ENCODE peak calls at places on chromosomes 16 and 17, in five cellular contexts. One of them, this sample, is unnamed.

GRCh38 chr17:50203589-50204345 is 2.3 kb upstream of the COL1A1 start:
- DNase-seq in CD8-positive, alpha-beta T cell: no peak
- DNase-seq in IMR-90: peak; percentile 96
- DNase-seq in HCT116: no peak
- DNase-seq in pancreas: no peak
- DNase-seq in this sample: peak; percentile 13

GRCh38 chr17:2233441-2233947 is 70.1 kb downstream of the SMG6 start:
- DNase-seq in CD8-positive, alpha-beta T cell: no peak
- DNase-seq in HCT116: no peak
- DNase-seq in pancreas: no peak
- DNase-seq in IMR-90: peak; percentile 89
- DNase-seq in this sample: peak; percentile 74

GRCh38 chr17:80647746-80648145 is 103.1 kb downstream of the RPTOR start:
- DNase-seq in HCT116: no peak
- DNase-seq in CD8-positive, alpha-beta T cell: no peak
- DNase-seq in IMR-90: peak; percentile 97
- DNase-seq in pancreas: no peak
- DNase-seq in this sample: no peak

GRCh38 chr17:82917656-82918345 is 78.0 kb upstream of the ZNF750 start:
- DNase-seq in HCT116: no peak
- DNase-seq in IMR-90: peak; percentile 23
- DNase-seq in pancreas: no peak
- DNase-seq in CD8-positive, alpha-beta T cell: peak; percentile 67
- DNase-seq in this sample: no peak

GRCh38 chr17:73719588-73720071 is 75.4 kb upstream of the SDK2 start:
- DNase-seq in HCT116: no peak
- DNase-seq in IMR-90: no peak
- DNase-seq in CD8-positive, alpha-beta T cell: no peak
- DNase-seq in pancreas: no peak
- DNase-seq in this sample: peak; percentile 83

GRCh38 chr16:31099860-31100638 is 5.5 kb upstream of the VKORC1 start:
- DNase-seq in pancreas: no peak
- DNase-seq in IMR-90: peak; percentile 82
- DNase-seq in HCT116: no peak
- DNase-seq in CD8-positive, alpha-beta T cell: no peak
- DNase-seq in this sample: no peak

GRCh38 chr17:992933-993332 is 4.0 kb upstream of the TIMM22 start:
- DNase-seq in CD8-positive, alpha-beta T cell: no peak
- DNase-seq in HCT116: no peak
- DNase-seq in pancreas: no peak
- DNase-seq in IMR-90: peak; percentile 26
- DNase-seq in this sample: no peak

GRCh38 chr17:56737741-56738161 is 96.0 kb downstream of the C17orf67 start:
- DNase-seq in IMR-90: peak; percentile 82
- DNase-seq in CD8-positive, alpha-beta T cell: no peak
- DNase-seq in pancreas: no peak
- DNase-seq in HCT116: no peak
- DNase-seq in this sample: no peak

GRCh38 chr16:31351937-31352315 is 3.0 kb upstream of the ITGAX start:
- DNase-seq in CD8-positive, alpha-beta T cell: no peak
- DNase-seq in IMR-90: no peak
- DNase-seq in pancreas: no peak
- DNase-seq in HCT116: no peak
- DNase-seq in this sample: no peak

GRCh38 chr16:89257281-89257731 is 39.8 kb downstream of the ZNF778 start:
- DNase-seq in CD8-positive, alpha-beta T cell: no peak
- DNase-seq in pancreas: no peak
- DNase-seq in HCT116: no peak
- DNase-seq in IMR-90: no peak
- DNase-seq in this sample: no peak

GRCh38 chr16:65196696-65197095 is 74.8 kb upstream of the CDH11 start:
- DNase-seq in pancreas: no peak
- DNase-seq in HCT116: no peak
- DNase-seq in CD8-positive, alpha-beta T cell: no peak
- DNase-seq in IMR-90: no peak
- DNase-seq in this sample: no peak

GRCh38 chr16:48232459-48233040 is 11.6 kb upstream of the LONP2 start:
- DNase-seq in HCT116: no peak
- DNase-seq in IMR-90: peak; percentile 38
- DNase-seq in CD8-positive, alpha-beta T cell: no peak
- DNase-seq in pancreas: no peak
- DNase-seq in this sample: no peak

GRCh38 chr16:88922826-88923410 is 54.1 kb downstream of the CBFA2T3 start:
- DNase-seq in CD8-positive, alpha-beta T cell: no peak
- DNase-seq in pancreas: no peak
- DNase-seq in HCT116: no peak
- DNase-seq in IMR-90: no peak
- DNase-seq in this sample: no peak

GRCh38 chr16:23953476-23953875 is 117.7 kb downstream of the PRKCB start:
- DNase-seq in HCT116: no peak
- DNase-seq in IMR-90: no peak
- DNase-seq in pancreas: no peak
- DNase-seq in CD8-positive, alpha-beta T cell: no peak
- DNase-seq in this sample: no peak
- H3K27ac ChIP-seq in HCT116: no peak overlapping the region
- H3K27ac ChIP-seq in IMR-90: no peak overlapping the region
- H3K27ac ChIP-seq in pancreas: no peak overlapping the region
- H3K27ac ChIP-seq in CD8-positive, alpha-beta T cell: no peak overlapping the region
- H3K27ac ChIP-seq in this sample: peak overlapping the region; percentile 47

GRCh38 chr16:73420244-73421040 is 372.5 kb upstream of the ZFHX3 start:
- DNase-seq in IMR-90: no peak
- DNase-seq in HCT116: no peak
- DNase-seq in pancreas: no peak
- DNase-seq in CD8-positive, alpha-beta T cell: no peak
- DNase-seq in this sample: no peak
- H3K4me3 ChIP-seq in IMR-90: no peak overlapping the region
- H3K4me3 ChIP-seq in HCT116: no peak overlapping the region
- H3K4me3 ChIP-seq in pancreas: no peak overlapping the region
- H3K4me3 ChIP-seq in CD8-positive, alpha-beta T cell: no peak overlapping the region
- H3K4me3 ChIP-seq in this sample: no peak overlapping the region

GRCh38 chr17:78266231-78266631 is 34.8 kb downstream of the TMEM235 start:
- DNase-seq in IMR-90: no peak
- DNase-seq in pancreas: peak; percentile 59
- DNase-seq in CD8-positive, alpha-beta T cell: no peak
- DNase-seq in HCT116: no peak
- DNase-seq in this sample: no peak

GRCh38 chr17:78265121-78265520 is 33.7 kb downstream of the TMEM235 start:
- DNase-seq in HCT116: no peak
- DNase-seq in pancreas: no peak
- DNase-seq in CD8-positive, alpha-beta T cell: no peak
- DNase-seq in IMR-90: no peak
- DNase-seq in this sample: no peak

GRCh38 chr17:78263736-78264340 is 32.4 kb downstream of the TMEM235 start:
- DNase-seq in pancreas: no peak
- DNase-seq in HCT116: no peak
- DNase-seq in CD8-positive, alpha-beta T cell: no peak
- DNase-seq in IMR-90: no peak
- DNase-seq in this sample: no peak

GRCh38 chr17:78266771-78267170 is 35.3 kb downstream of the TMEM235 start:
- DNase-seq in pancreas: peak; percentile 55
- DNase-seq in CD8-positive, alpha-beta T cell: no peak
- DNase-seq in HCT116: no peak
- DNase-seq in IMR-90: no peak
- DNase-seq in this sample: no peak

DNA sequence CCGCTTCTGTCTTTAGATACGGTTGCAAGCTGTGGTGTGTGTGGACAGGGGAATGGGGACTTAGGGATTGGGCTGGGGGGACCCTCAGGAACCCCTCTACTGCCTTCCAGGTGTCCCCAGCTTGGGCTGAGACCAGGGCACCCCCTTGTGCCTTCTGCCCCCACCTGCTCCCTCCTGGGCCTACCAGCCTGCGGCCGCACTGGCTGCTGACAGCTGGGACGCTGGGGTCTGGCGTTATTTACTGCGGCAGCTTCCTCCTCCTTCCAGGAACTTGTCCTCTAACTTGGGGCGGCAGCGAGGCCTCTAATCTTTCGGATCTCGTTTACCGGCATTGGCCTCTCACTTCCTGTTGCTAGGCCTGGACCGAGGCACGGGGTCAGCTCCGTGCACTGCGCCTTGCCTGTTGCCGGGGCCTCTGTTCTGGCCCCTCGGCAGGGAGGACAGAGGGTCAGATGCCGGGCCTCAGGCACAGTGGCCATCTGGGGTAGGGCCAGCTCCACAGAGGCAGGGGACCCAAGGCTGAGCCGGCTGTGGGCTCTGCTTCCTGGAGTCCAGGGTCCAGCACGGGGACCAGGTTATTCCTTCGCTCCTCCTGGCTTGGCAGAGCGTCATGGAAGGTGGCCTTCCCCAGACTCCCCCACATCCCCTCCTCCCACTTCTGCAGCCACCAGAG is 31.8 kb downstream of the TMEM235 start:
- DNase-seq in pancreas: peak; percentile 57
- DNase-seq in IMR-90: no peak
- DNase-seq in CD8-positive, alpha-beta T cell: no peak
- DNase-seq in HCT116: no peak
- DNase-seq in this sample: no peak
- H3K27ac ChIP-seq in pancreas: no peak overlapping the region
- H3K27ac ChIP-seq in IMR-90: no peak overlapping the region
- H3K27ac ChIP-seq in CD8-positive, alpha-beta T cell: no peak overlapping the region
- H3K27ac ChIP-seq in HCT116: no peak overlapping the region
- H3K27ac ChIP-seq in this sample: peak overlapping the region; percentile 40

GRCh38 chr17:78219396-78220150 is 5.5 kb downstream of the BIRC5 start:
- DNase-seq in IMR-90: no peak
- DNase-seq in pancreas: no peak
- DNase-seq in HCT116: no peak
- DNase-seq in CD8-positive, alpha-beta T cell: no peak
- DNase-seq in this sample: no peak

GRCh38 chr17:78211032-78211431 is 3.0 kb upstream of the BIRC5 start:
- DNase-seq in IMR-90: no peak
- DNase-seq in pancreas: no peak
- DNase-seq in CD8-positive, alpha-beta T cell: no peak
- DNase-seq in HCT116: no peak
- DNase-seq in this sample: no peak

GRCh38 chr17:78214706-78215061 is 631 bp downstream of the BIRC5 start:
- DNase-seq in CD8-positive, alpha-beta T cell: no peak
- DNase-seq in IMR-90: no peak
- DNase-seq in HCT116: no peak
- DNase-seq in pancreas: no peak
- DNase-seq in this sample: no peak

GRCh38 chr17:78210111-78210510 is 3.9 kb upstream of the BIRC5 start:
- DNase-seq in CD8-positive, alpha-beta T cell: no peak
- DNase-seq in HCT116: no peak
- DNase-seq in IMR-90: no peak
- DNase-seq in pancreas: no peak
- DNase-seq in this sample: no peak

GRCh38 chr17:78214016-78214705 is at the start of gene BIRC5:
- DNase-seq in pancreas: peak; percentile 94
- DNase-seq in IMR-90: peak; percentile 69
- DNase-seq in CD8-positive, alpha-beta T cell: peak; percentile 93
- DNase-seq in HCT116: peak; percentile 74
- DNase-seq in this sample: peak; percentile 93
- H3K4me3 ChIP-seq in pancreas: peak within 1 kb of the TSS; percentile 53
- H3K4me3 ChIP-seq in IMR-90: peak within 1 kb of the TSS; percentile 89
- H3K4me3 ChIP-seq in CD8-positive, alpha-beta T cell: peak within 1 kb of the TSS; percentile 52
- H3K4me3 ChIP-seq in HCT116: peak within 1 kb of the TSS; percentile 99
- H3K4me3 ChIP-seq in this sample: peak within 1 kb of the TSS; percentile 62

GRCh38 chr16:79593074-79593531 is 7.4 kb downstream of the MAF start:
- DNase-seq in CD8-positive, alpha-beta T cell: no peak
- DNase-seq in HCT116: no peak
- DNase-seq in IMR-90: no peak
- DNase-seq in pancreas: no peak
- DNase-seq in this sample: no peak
- H3K27ac ChIP-seq in CD8-positive, alpha-beta T cell: no peak overlapping the region
- H3K27ac ChIP-seq in HCT116: no peak overlapping the region
- H3K27ac ChIP-seq in IMR-90: no peak overlapping the region
- H3K27ac ChIP-seq in pancreas: no peak overlapping the region
- H3K27ac ChIP-seq in this sample: no peak overlapping the region

DNA sequence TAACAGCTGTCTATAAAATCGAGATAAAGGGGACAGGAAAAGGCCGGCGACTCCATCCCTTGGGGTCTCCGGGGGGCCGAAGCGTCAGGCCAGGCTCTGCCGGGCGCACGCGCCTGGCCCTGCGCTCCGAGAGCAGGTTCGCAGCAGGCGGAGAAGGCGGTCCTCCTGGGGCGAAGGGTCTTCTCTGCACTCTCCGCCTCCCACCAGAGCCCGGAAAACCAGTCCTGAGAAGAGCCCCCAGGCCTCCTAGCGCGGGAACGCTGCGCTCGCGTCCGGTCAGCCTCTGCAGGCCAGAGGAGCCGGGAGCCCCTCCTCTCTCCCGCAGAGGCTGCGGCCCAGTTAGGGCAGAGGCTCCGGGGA is 5.1 kb downstream of the FOXF1 start:
- DNase-seq in HCT116: no peak
- DNase-seq in pancreas: no peak
- DNase-seq in CD8-positive, alpha-beta T cell: no peak
- DNase-seq in IMR-90: peak; percentile 28
- DNase-seq in this sample: no peak
- H3K4me3 ChIP-seq in HCT116: no peak overlapping the region
- H3K4me3 ChIP-seq in pancreas: no peak overlapping the region
- H3K4me3 ChIP-seq in CD8-positive, alpha-beta T cell: no peak overlapping the region
- H3K4me3 ChIP-seq in IMR-90: peak overlapping the region; percentile 99
- H3K4me3 ChIP-seq in this sample: no peak overlapping the region

GRCh38 chr16:79593754-79594153 is 6.8 kb downstream of the MAF start:
- DNase-seq in CD8-positive, alpha-beta T cell: no peak
- DNase-seq in IMR-90: no peak
- DNase-seq in HCT116: no peak
- DNase-seq in pancreas: no peak
- DNase-seq in this sample: no peak
- H3K27ac ChIP-seq in CD8-positive, alpha-beta T cell: no peak overlapping the region
- H3K27ac ChIP-seq in IMR-90: no peak overlapping the region
- H3K27ac ChIP-seq in HCT116: no peak overlapping the region
- H3K27ac ChIP-seq in pancreas: no peak overlapping the region
- H3K27ac ChIP-seq in this sample: peak overlapping the region; percentile 81

DNA sequence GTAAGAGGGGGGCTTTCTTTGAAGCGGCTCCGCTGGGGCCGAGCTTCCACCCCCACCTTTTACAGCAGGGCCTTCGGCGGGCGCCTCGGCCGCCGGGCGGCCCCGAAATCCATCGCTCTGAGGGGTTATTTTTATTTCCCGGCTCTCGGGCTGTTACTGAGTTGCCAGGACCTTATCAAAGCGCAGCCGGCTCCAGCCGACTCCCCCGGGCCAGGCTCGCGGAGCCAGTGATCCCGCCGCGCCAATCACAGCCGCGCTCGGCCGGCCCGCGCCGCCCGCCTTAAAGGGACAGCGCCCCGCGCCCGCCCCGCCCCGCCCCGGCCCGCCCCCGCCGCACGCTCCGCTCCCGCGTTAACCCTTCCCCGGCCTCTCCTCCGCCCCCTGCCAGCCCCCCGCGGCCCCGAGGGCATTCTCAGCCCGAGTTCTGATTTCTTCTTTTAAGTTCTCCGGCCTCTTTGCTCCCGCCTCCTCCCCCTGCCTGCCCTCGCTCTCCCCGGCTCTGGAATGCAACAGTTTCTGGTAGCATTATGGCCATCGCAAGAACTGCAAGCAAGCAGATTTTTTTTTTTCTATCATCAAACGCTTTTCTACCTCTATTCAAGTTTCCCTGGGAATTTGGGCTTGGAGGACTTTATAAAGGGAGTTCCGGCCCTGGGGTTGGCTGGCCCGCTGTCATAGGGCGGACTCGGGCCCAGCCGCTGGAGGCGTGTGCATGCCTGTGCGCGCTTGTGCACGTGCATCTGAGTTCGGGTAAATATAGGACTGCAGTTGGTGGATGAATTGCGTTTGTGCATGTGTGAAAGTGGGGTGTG is at the start of gene AXIN2:
- DNase-seq in pancreas: peak; percentile 96
- DNase-seq in IMR-90: peak; percentile 85
- DNase-seq in HCT116: peak; percentile 90
- DNase-seq in CD8-positive, alpha-beta T cell: peak; percentile 92
- DNase-seq in this sample: peak; percentile 89
- H3K4me3 ChIP-seq in pancreas: peak within 1 kb of the TSS; percentile 90
- H3K4me3 ChIP-seq in IMR-90: peak within 1 kb of the TSS; percentile 57
- H3K4me3 ChIP-seq in HCT116: peak within 1 kb of the TSS; percentile 68
- H3K4me3 ChIP-seq in CD8-positive, alpha-beta T cell: peak within 1 kb of the TSS; percentile 59
- H3K4me3 ChIP-seq in this sample: no peak within 1 kb of the TSS

This sample was measured in dorsolateral prefrontal cortex.